ENCODE peak calls at places on chromosomes 5 and 9, in five cellular contexts. J is cardiac muscle cell, R is fibroblast of lung, K is hepatocyte, Y is tibial artery. A is an unnamed sample. For H3K9me3, the result is how much of the 10 kb centered on the place peaks cover.

GRCh38 chr5:35183243-35183955 is 46.9 kb downstream of the PRLR start:
- DNase-seq in K (peak), J (peak), R (peak), Y (no peak), A (peak)

GRCh38 chr5:94385767-94386166 is 232.6 kb downstream of the KIAA0825 start:
- DNase-seq in Y (no peak), K (no peak), J (no peak), R (no peak), A (no peak)

GRCh38 chr9:33180526-33181184 is 13.5 kb upstream of the B4GALT1 start:
- DNase-seq in J (no peak), K (no peak), Y (no peak), R (peak), A (no peak)

GRCh38 chr5:7039058-7039457 is 325.8 kb downstream of the TENT4A start:
- DNase-seq in J (no peak), R (no peak), K (no peak), Y (no peak), A (no peak)

GRCh38 chr5:93092349-93093105 is 488.5 kb downstream of the NR2F1-AS1 start:
- DNase-seq in R (peak), K (no peak), Y (no peak), J (no peak), A (no peak)

GRCh38 chr9:93821307-93821703 is 133.8 kb downstream of the BARX1 start:
- DNase-seq in R (no peak), K (no peak), Y (no peak), J (no peak), A (no peak)

GRCh38 chr5:172943283-172943841 is 15.9 kb upstream of the RPL26L1 start:
- DNase-seq in J (peak), K (peak), Y (peak), R (peak), A (peak)

GRCh38 chr5:128105203-128105602 is 21.6 kb downstream of the SLC12A2 start:
- DNase-seq in J (no peak), R (no peak), Y (no peak), K (no peak), A (no peak)

GRCh38 chr5:181207214-181207959 is 2.4 kb upstream of the TRIM7 start:
- DNase-seq in J (peak), R (peak), Y (peak), K (peak), A (peak)

GRCh38 chr5:125823572-125823971 is 599.6 kb upstream of the GRAMD2B start:
- DNase-seq in Y (no peak), R (peak), K (no peak), J (no peak), A (no peak)

GRCh38 chr9:107982735-107983134 is 493.2 kb upstream of the KLF4 start:
- DNase-seq in J (no peak), Y (no peak), K (no peak), R (no peak), A (no peak)

GRCh38 chr5:141695627-141696180 is 13.7 kb upstream of the ARAP3 start:
- DNase-seq in Y (no peak), J (peak), K (no peak), R (no peak), A (no peak)

GRCh38 chr5:88109806-88110205 is 158.8 kb downstream of the TMEM161B start:
- DNase-seq in Y (no peak), J (no peak), K (no peak), R (no peak), A (no peak)

GRCh38 chr5:178404987-178405386 is 172.4 kb upstream of the PHYKPL start:
- DNase-seq in J (no peak), K (peak), Y (no peak), R (no peak), A (no peak)

GRCh38 chr5:139961435-139962157 is 81.5 kb downstream of the NRG2 start:
- DNase-seq in R (no peak), K (no peak), Y (no peak), J (no peak), A (no peak)

GRCh38 chr5:35853652-35854051 is 3.0 kb upstream of the IL7R start:
- DNase-seq in Y (no peak), K (no peak), J (no peak), R (peak), A (no peak)

GRCh38 chr9:89635007-89635742 is 30.4 kb downstream of the GADD45G start:
- DNase-seq in J (no peak), Y (no peak), R (peak), K (no peak), A (no peak)

GRCh38 chr5:122263352-122264030 is 48.5 kb upstream of the SNCAIP start:
- DNase-seq in K (no peak), J (no peak), Y (no peak), R (peak), A (no peak)

GRCh38 chr5:147437161-147437596 is 72.7 kb downstream of the DPYSL3 start:
- DNase-seq in Y (no peak), R (no peak), K (no peak), J (no peak), A (no peak)

GRCh38 chr5:175521313-175521833 is 43.0 kb downstream of the SFXN1 start:
- DNase-seq in J (no peak), K (no peak), R (no peak), Y (no peak), A (no peak)

GRCh38 chr9:113988951-113989780 is 88.9 kb downstream of the AMBP start:
- DNase-seq in J (no peak), Y (peak), R (peak), K (no peak), A (peak)

GRCh38 chr5:102858808-102859207 is 103.7 kb downstream of the PAM start:
- DNase-seq in Y (no peak), R (peak), K (no peak), J (no peak), A (no peak)

GRCh38 chr9:93071464-93071863 is 13.0 kb downstream of the SUSD3 start:
- DNase-seq in J (no peak), Y (no peak), K (no peak), R (peak), A (peak)

GRCh38 chr5:73619606-73620334 is 6.2 kb upstream of the ARHGEF28 start:
- DNase-seq in R (no peak), Y (no peak), K (no peak), J (no peak), A (no peak)

GRCh38 chr9:32703635-32704034 is 68.2 kb upstream of the TAF1L start:
- DNase-seq in J (peak), Y (no peak), K (no peak), R (no peak), A (no peak)

GRCh38 chr5:74232281-74232680 is 408.2 kb downstream of the ENC1 start:
- DNase-seq in R (peak), Y (no peak), K (no peak), J (no peak), A (no peak)

GRCh38 chr9:972512-973294 is 3.8 kb upstream of the DMRT3 start:
- DNase-seq in J (no peak), K (peak), R (no peak), Y (no peak), A (no peak)

GRCh38 chr5:17172801-17173200 is 44.6 kb upstream of the BASP1 start:
- DNase-seq in J (no peak), K (no peak), Y (no peak), R (no peak), A (no peak)

GRCh38 chr5:5932824-5933223 is 445.5 kb downstream of the MED10 start:
- DNase-seq in K (no peak), J (no peak), R (no peak), Y (no peak), A (no peak)

GRCh38 chr5:162886717-162887116 is 550.7 kb upstream of the CCNG1 start:
- DNase-seq in J (no peak), Y (no peak), R (no peak), K (no peak), A (no peak)
- H3K9me3 ChIP-seq in J (under half), Y (under half), R (under half), K (under half), A (under half)

DNA sequence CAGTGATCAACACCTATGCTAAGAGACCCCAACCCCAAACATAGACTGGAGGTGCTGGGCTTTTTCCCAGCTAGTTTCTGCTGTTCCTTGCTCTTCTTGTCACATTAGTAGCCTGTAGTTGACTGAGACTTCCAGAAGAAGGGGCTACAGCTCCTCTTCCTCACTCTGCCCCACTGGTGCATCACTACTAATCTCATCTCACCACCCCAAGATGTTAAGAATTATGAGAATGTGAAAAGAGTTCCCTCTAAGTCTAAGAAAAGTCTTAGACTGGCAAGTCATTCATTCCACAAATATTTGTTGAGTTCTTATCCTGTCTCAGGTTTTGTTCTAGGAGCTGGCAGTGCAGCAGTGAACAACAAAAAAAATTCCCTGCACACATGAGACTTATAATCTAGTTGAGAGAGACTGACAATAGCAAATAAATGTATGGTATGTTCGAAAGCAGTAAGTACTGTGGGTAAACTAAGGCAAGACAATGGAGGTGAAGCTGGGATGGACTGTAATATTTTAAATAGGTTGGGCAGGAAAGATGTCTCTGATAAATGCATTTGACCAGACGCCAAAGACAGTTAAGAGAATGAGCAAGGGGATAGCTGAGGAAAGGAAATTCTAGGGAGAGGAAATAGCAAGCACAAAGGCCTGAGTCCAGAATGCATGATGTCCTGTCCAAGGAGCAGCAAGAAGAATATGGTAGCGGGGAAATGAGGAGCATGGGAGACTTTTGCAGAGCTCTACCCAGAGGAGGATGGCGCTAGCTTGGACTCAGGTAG is 92.3 kb downstream of the PTCD2 start:
- DNase-seq in J (no peak), Y (no peak), K (no peak), R (no peak), A (no peak)
- TF ChIP-seq CTCF in J (peak), Y (no peak), K (no peak), R (no peak), A (no peak)

GRCh38 chr9:36436909-36437308 is 36.8 kb upstream of the RNF38 start:
- DNase-seq in J (peak), K (no peak), Y (no peak), R (peak), A (no peak)
- H3K4me3 ChIP-seq in J (no peak), K (no peak), Y (no peak), R (no peak), A (no peak)

DNA sequence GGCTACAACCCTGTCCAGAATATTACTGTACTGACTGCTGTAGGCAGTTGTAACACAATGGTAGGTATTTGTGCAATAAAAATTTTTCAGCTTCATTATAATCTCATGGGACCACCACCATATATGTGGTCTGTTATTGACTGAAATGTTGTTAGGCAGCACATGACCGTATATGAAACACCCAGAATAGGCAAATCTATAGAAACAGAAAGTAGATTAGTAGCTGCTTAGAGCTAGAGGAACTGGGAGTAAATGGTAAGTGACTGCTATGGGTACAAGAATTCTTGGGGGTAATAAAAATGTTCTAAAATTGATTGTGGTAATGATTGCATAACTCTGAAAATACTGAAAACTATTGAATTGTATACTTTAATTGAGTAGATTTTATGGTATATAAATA is 185.7 kb downstream of the ESM1 start:
- DNase-seq in K (no peak), Y (no peak), J (no peak), R (no peak), A (no peak)
- H3K9me3 ChIP-seq in K (under half), Y (under half), J (under half), R (under half), A (under half)

GRCh38 chr5:59185757-59186385 is 603.0 kb downstream of the RAB3C start:
- DNase-seq in K (no peak), R (no peak), Y (no peak), J (no peak), A (no peak)
- TF ChIP-seq CTCF in K (no peak), R (no peak), Y (no peak), J (no peak), A (no peak)

GRCh38 chr5:177132504-177133118 is 962 bp upstream of the NSD1 start:
- DNase-seq in K (peak), Y (no peak), J (peak), R (peak), A (no peak)
- H3K4me3 ChIP-seq in K (peak), Y (peak), J (no peak), R (no peak), A (peak)

A was measured in uterus.